ENCODE peak calls at places on chromosomes 5 and 9, in six cellular contexts. I, V, B, R, E and P are unnamed samples.

GRCh38 chr5:58816181-58816731 is 233.4 kb downstream of the RAB3C start:
- DNase-seq in I (no peak), V (no peak), B (no peak), R (no peak), E (no peak), P (no peak)

GRCh38 chr9:127628644-127629467 is 16.8 kb downstream of the STXBP1 start:
- DNase-seq in I (no peak), V (no peak), B (no peak), R (no peak), E (no peak), P (no peak)

GRCh38 chr5:175548899-175549311 is 70.5 kb downstream of the SFXN1 start:
- DNase-seq in I (no peak), V (no peak), B (no peak), R (no peak), E (no peak), P (no peak)

GRCh38 chr9:133701321-133701980 is 36.7 kb downstream of the SARDH start:
- DNase-seq in I (peak), V (no peak), B (no peak), R (no peak), E (peak), P (no peak)

GRCh38 chr5:140017397-140018095 is 25.6 kb downstream of the NRG2 start:
- DNase-seq in I (no peak), V (no peak), B (no peak), R (no peak), E (no peak), P (no peak)

GRCh38 chr5:170067152-170067551 is 38.5 kb upstream of the FOXI1 start:
- DNase-seq in I (no peak), V (peak), B (no peak), R (no peak), E (peak), P (no peak)

GRCh38 chr9:88852794-88853193 is 138.5 kb upstream of the S1PR3 start:
- DNase-seq in I (no peak), V (no peak), B (no peak), R (no peak), E (no peak), P (no peak)

GRCh38 chr9:134884492-134884891 is 3.9 kb downstream of the FCN2 start:
- DNase-seq in I (no peak), V (no peak), B (no peak), R (no peak), E (no peak), P (no peak)

GRCh38 chr5:139746691-139747582 is 48.7 kb upstream of the PSD2 start:
- DNase-seq in I (peak), V (peak), B (peak), R (no peak), E (peak), P (peak)

GRCh38 chr5:179165421-179166170 is 105.4 kb downstream of the ZNF354C start:
- DNase-seq in I (peak), V (no peak), B (no peak), R (no peak), E (peak), P (no peak)

GRCh38 chr9:106066937-106067545 is 372.7 kb downstream of the TMEM38B start:
- DNase-seq in I (no peak), V (no peak), B (no peak), R (no peak), E (peak), P (no peak)

GRCh38 chr9:96025995-96026572 is 150.6 kb downstream of the ERCC6L2 start:
- DNase-seq in I (no peak), V (no peak), B (no peak), R (no peak), E (no peak), P (no peak)

GRCh38 chr9:112434487-112434886 is 52.1 kb upstream of the KIAA1958 start:
- DNase-seq in I (no peak), V (no peak), B (no peak), R (no peak), E (no peak), P (no peak)

GRCh38 chr9:130498918-130499698 is 54.3 kb downstream of the ASS1 start:
- DNase-seq in I (no peak), V (no peak), B (no peak), R (no peak), E (no peak), P (no peak)

GRCh38 chr9:111825468-111826145 is 30.9 kb upstream of the SHOC1 start:
- DNase-seq in I (no peak), V (no peak), B (no peak), R (no peak), E (no peak), P (no peak)

GRCh38 chr5:35320029-35320428 is 89.7 kb upstream of the PRLR start:
- DNase-seq in I (no peak), V (no peak), B (no peak), R (no peak), E (no peak), P (no peak)

GRCh38 chr5:30605693-30606268 is 587.7 kb upstream of the CDH6 start:
- DNase-seq in I (no peak), V (no peak), B (no peak), R (peak), E (no peak), P (no peak)

GRCh38 chr5:92309336-92309991 is 926.3 kb upstream of the ARRDC3 start:
- DNase-seq in I (no peak), V (no peak), B (no peak), R (no peak), E (no peak), P (no peak)

GRCh38 chr5:24530907-24531306 is 113.9 kb downstream of the CDH10 start:
- DNase-seq in I (no peak), V (no peak), B (no peak), R (no peak), E (no peak), P (no peak)

GRCh38 chr5:149618581-149619248 is 37.4 kb downstream of the ARHGEF37 start:
- DNase-seq in I (no peak), V (peak), B (no peak), R (peak), E (no peak), P (peak)

GRCh38 chr9:81032831-81033230 is 656.5 kb downstream of the TLE1 start:
- DNase-seq in I (no peak), V (no peak), B (no peak), R (no peak), E (no peak), P (no peak)

GRCh38 chr9:137892424-137893191 is 15.0 kb downstream of the CACNA1B start:
- DNase-seq in I (no peak), V (no peak), B (no peak), R (no peak), E (no peak), P (no peak)

GRCh38 chr5:133041910-133042309 is 9.9 kb upstream of the HSPA4 start:
- DNase-seq in I (no peak), V (no peak), B (no peak), R (no peak), E (no peak), P (no peak)

GRCh38 chr5:166074839-166075481 is 2216.5 kb upstream of the WWC1 start:
- DNase-seq in I (no peak), V (no peak), B (no peak), R (no peak), E (no peak), P (no peak)

GRCh38 chr5:50888754-50889153 is 222.3 kb downstream of the PARP8 start:
- DNase-seq in I (no peak), V (no peak), B (no peak), R (no peak), E (no peak), P (no peak)

GRCh38 chr5:161572914-161573313 is 26.4 kb upstream of the GABRB2 start:
- DNase-seq in I (no peak), V (no peak), B (no peak), R (no peak), E (no peak), P (no peak)

DNA sequence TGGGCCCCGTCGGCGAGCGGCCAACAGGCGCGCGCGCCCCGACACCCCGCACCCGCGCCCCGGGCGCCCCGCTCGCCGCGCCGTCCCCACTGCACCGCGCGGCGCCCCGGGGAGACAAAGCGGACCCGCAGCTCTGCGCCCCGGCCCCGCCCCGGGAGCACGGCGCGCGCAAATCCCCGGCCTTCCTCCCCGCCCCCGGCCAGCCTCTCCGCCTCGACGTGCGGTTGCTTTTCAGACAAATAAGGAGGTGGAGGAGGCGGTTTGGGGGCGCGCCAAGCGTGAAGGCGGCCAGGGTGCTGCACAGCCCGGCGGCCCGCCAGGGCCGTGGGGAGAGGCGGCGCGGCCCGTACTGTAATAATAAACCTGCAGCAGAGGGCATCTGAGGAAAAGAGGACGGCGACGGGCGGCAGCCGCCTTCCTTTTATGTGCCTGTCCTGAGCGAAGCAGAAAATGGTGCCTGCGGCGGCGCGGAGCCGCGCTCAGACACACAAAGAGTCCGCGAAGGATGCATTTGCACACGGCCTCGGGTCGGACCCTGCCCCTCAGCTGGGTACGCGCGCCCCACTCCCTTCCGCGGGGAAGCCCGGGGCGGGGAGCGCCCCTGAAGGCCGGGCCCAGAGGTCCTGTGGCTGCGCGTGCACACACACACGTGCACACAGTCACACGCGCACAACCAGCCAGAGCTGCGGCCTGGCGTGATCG is 739 bp upstream of the NREP start:
- DNase-seq in I (peak), V (peak), B (peak), R (peak), E (peak), P (peak)
- TF ChIP-seq POLR2AphosphoS5 in I (peak), V (peak), B (peak), R (no peak), E (peak), P (peak)

GRCh38 chr5:118931564-118931963 is 56.8 kb downstream of the DTWD2 start:
- DNase-seq in I (no peak), V (no peak), B (no peak), R (no peak), E (no peak), P (no peak)

GRCh38 chr5:118933703-118934102 is 54.6 kb downstream of the DTWD2 start:
- DNase-seq in I (no peak), V (no peak), B (no peak), R (no peak), E (no peak), P (no peak)

DNA sequence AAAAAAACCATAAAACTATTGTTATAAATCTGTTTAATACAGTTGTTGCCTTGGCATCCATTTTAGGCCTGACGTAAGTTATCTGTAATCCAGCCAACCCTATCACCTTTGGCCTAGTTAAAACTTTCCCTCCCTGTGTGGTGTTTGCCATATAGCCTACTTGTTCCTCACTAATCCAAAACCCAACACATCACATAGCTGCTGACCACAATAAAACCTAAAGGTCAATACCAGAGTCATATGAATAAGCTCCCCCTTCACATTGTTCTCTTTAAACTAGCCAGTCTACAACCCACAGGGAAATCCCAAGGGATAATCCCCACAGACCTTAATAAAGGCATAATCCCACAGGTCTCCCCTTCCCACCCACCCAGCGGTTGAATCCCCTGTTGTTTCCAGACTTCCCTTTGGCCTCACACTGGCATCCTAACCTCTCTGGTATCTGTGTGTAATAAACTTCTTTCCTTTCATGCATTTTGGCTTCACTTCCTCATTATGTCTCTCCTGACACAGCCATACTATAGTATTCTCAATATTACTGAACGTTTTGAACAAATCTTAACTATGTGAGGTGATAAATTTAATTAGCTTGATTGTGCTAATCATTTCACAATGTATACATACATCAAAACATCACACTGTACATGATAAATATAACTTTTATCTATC is 50.8 kb downstream of the DTWD2 start:
- DNase-seq in I (no peak), V (peak), B (no peak), R (no peak), E (no peak), P (no peak)
- TF ChIP-seq POLR2A in I (no peak), V (no peak), B (no peak), R (no peak), E (no peak), P (no peak)

GRCh38 chr9:35072461-35073275 is at the start of gene VCP:
- DNase-seq in I (peak), V (peak), B (peak), R (peak), E (peak), P (peak)
- TF ChIP-seq POLR2AphosphoS5 in I (peak), V (peak), B (peak), R (peak), E (peak), P (peak)

GRCh38 chr5:43123887-43124286 is 3.2 kb downstream of the ZNF131 start:
- DNase-seq in I (no peak), V (no peak), B (no peak), R (no peak), E (no peak), P (no peak)

GRCh38 chr5:43117092-43117491 is 3.6 kb upstream of the ZNF131 start:
- DNase-seq in I (no peak), V (no peak), B (no peak), R (no peak), E (no peak), P (no peak)

GRCh38 chr5:43115968-43116367 is 4.7 kb upstream of the ZNF131 start:
- DNase-seq in I (no peak), V (no peak), B (no peak), R (no peak), E (no peak), P (peak)

GRCh38 chr5:43120720-43121564 is at the start of gene ZNF131:
- DNase-seq in I (peak), V (peak), B (peak), R (peak), E (peak), P (peak)

GRCh38 chr5:43121565-43122484 is 1.1 kb downstream of the ZNF131 start:
- DNase-seq in I (no peak), V (no peak), B (no peak), R (peak), E (no peak), P (peak)
- TF ChIP-seq POLR2A in I (peak), V (no peak), B (no peak), R (peak), E (peak), P (peak)

GRCh38 chr9:108258640-108259039 is 597.1 kb downstream of the ACTL7B start:
- DNase-seq in I (no peak), V (no peak), B (no peak), R (no peak), E (no peak), P (no peak)
- TF ChIP-seq POLR2AphosphoS5 in I (no peak), V (no peak), B (no peak), R (no peak), E (no peak), P (no peak)

GRCh38 chr5:177452688-177453638 is 6.3 kb downstream of the PRR7 start:
- DNase-seq in I (peak), V (no peak), B (no peak), R (no peak), E (no peak), P (no peak)
- TF ChIP-seq POLR2A in I (no peak), V (no peak), B (no peak), R (no peak), E (no peak), P (no peak)

GRCh38 chr9:16681659-16681990 is 188.8 kb downstream of the BNC2 start:
- DNase-seq in I (no peak), V (no peak), B (no peak), R (no peak), E (no peak), P (no peak)

GRCh38 chr9:16675131-16675530 is 195.3 kb downstream of the BNC2 start:
- DNase-seq in I (no peak), V (no peak), B (no peak), R (no peak), E (no peak), P (no peak)

GRCh38 chr9:16680965-16681658 is 189.4 kb downstream of the BNC2 start:
- DNase-seq in I (no peak), V (no peak), B (no peak), R (no peak), E (no peak), P (no peak)

GRCh38 chr9:16676547-16676946 is 193.9 kb downstream of the BNC2 start:
- DNase-seq in I (no peak), V (no peak), B (no peak), R (no peak), E (no peak), P (no peak)

GRCh38 chr9:16679327-16679821 is 191.1 kb downstream of the BNC2 start:
- DNase-seq in I (no peak), V (no peak), B (no peak), R (no peak), E (no peak), P (no peak)
- TF ChIP-seq POLR2AphosphoS5 in I (no peak), V (no peak), B (no peak), R (no peak), E (no peak), P (no peak)

GRCh38 chr9:23343226-23343625 is 482.8 kb downstream of the ELAVL2 start:
- DNase-seq in I (no peak), V (no peak), B (no peak), R (no peak), E (no peak), P (no peak)
- TF ChIP-seq POLR2A in I (no peak), V (no peak), B (no peak), R (no peak), E (no peak), P (no peak)

GRCh38 chr5:80407735-80408474 is at the start of gene ZFYVE16:
- DNase-seq in I (peak), V (peak), B (peak), R (peak), E (peak), P (peak)
- TF ChIP-seq POLR2AphosphoS5 in I (peak), V (peak), B (peak), R (peak), E (peak), P (peak)